ENCODE peak calls at places on chromosomes 12 and 14, in four cellular contexts. K is left lung, Y is fibroblast of lung, S is OCI-LY7. O is an unnamed sample.

GRCh38 chr12:107917912-107918800 is 143.7 kb downstream of the ASCL4 start:
- DNase-seq in Y (peak; percentile 5), K (no peak), S (peak; percentile 34), O (peak; percentile 51)

GRCh38 chr14:71703477-71703876 is 228.8 kb upstream of the RGS6 start:
- DNase-seq in Y (peak; percentile 39), S (no peak), K (no peak), O (no peak)

GRCh38 chr12:54390668-54391551 is 6.4 kb upstream of the ZNF385A start:
- DNase-seq in K (peak; percentile 86), Y (no peak), S (peak; percentile 84), O (peak; percentile 64)

GRCh38 chr14:76780058-76780345 is 18.7 kb downstream of the VASH1 start:
- DNase-seq in K (no peak), S (no peak), Y (no peak), O (no peak)

GRCh38 chr12:52561880-52562449 is 9.0 kb upstream of the KRT71 start:
- DNase-seq in K (no peak), Y (no peak), S (no peak), O (peak; percentile 1)

GRCh38 chr12:31835276-31835882 is 106.6 kb upstream of the AMN1 start:
- DNase-seq in Y (no peak), S (peak; percentile 55), K (no peak), O (peak; percentile 43)

GRCh38 chr14:78359581-78359980 is 189.4 kb downstream of the NRXN3 start:
- DNase-seq in S (no peak), Y (no peak), K (no peak), O (no peak)

GRCh38 chr14:100076133-100076532 is 10.9 kb downstream of the EVL start:
- DNase-seq in Y (peak; percentile 14), S (no peak), K (no peak), O (peak; percentile 61)

GRCh38 chr12:66633676-66634075 is 45.2 kb downstream of the GRIP1 start:
- DNase-seq in S (no peak), Y (peak; percentile 25), K (no peak), O (no peak)

GRCh38 chr12:69608114-69608513 is 2.6 kb downstream of the LRRC10 start:
- DNase-seq in S (no peak), Y (no peak), K (no peak), O (no peak)

GRCh38 chr12:127559349-127560040 is 707.5 kb upstream of the TMEM132C start:
- DNase-seq in S (peak; percentile 56), Y (peak; percentile 81), K (no peak), O (peak; percentile 91)

GRCh38 chr12:28137414-28137813 is 52.8 kb upstream of the CCDC91 start:
- DNase-seq in S (no peak), K (no peak), Y (no peak), O (no peak)

GRCh38 chr14:61288228-61288627 is 7.1 kb upstream of the TMEM30B start:
- DNase-seq in S (no peak), K (no peak), Y (no peak), O (no peak)

GRCh38 chr12:89448526-89448925 is 76.1 kb downstream of the GALNT4 start:
- DNase-seq in S (no peak), Y (no peak), K (no peak), O (no peak)

GRCh38 chr12:101050631-101051030 is 159.4 kb downstream of the SLC5A8 start:
- DNase-seq in K (no peak), S (no peak), Y (peak; percentile 28), O (no peak)

GRCh38 chr14:32259368-32260013 is 56.4 kb upstream of the RNU6-8 start:
- DNase-seq in K (no peak), S (no peak), Y (peak; percentile 42), O (peak; percentile 84)

GRCh38 chr12:92561543-92561899 is 141.3 kb upstream of the PLEKHG7 start:
- DNase-seq in S (no peak), K (no peak), Y (peak; percentile 99), O (peak; percentile 56)

GRCh38 chr14:69682607-69683263 is 71.3 kb downstream of the SUSD6 start:
- DNase-seq in S (no peak), K (no peak), Y (peak; percentile 34), O (peak; percentile 56)

GRCh38 chr14:75371297-75371696 is 56.5 kb upstream of the JDP2 start:
- DNase-seq in K (no peak), Y (no peak), S (no peak), O (no peak)

GRCh38 chr14:104143071-104143470 is 4.7 kb downstream of the KIF26A start:
- DNase-seq in Y (no peak), K (peak; percentile 65), S (no peak), O (no peak)

GRCh38 chr12:47224563-47225133 is 144.9 kb upstream of the AMIGO2 start:
- DNase-seq in Y (no peak), K (no peak), S (no peak), O (no peak)

GRCh38 chr12:56954057-56954577 is 3.3 kb downstream of the RDH16 start:
- DNase-seq in S (no peak), K (no peak), Y (no peak), O (no peak)

GRCh38 chr12:54136844-54137580 is 51.8 kb downstream of the SMUG1 start:
- DNase-seq in S (no peak), Y (no peak), K (no peak), O (no peak)

GRCh38 chr12:75938189-75938588 is 93.4 kb downstream of the PHLDA1 start:
- DNase-seq in S (no peak), K (no peak), Y (peak; percentile 17), O (no peak)

GRCh38 chr12:126518596-126519200 is 1453.5 kb downstream of the AACS start:
- DNase-seq in S (no peak), K (no peak), Y (no peak), O (no peak)

GRCh38 chr12:47942327-47943230 is 20.8 kb upstream of the TMEM106C start:
- DNase-seq in S (no peak), K (peak; percentile 83), Y (no peak), O (peak; percentile 7)

GRCh38 chr12:76356094-76356493 is 7.9 kb upstream of the BBS10 start:
- DNase-seq in K (no peak), S (no peak), Y (no peak), O (no peak)

GRCh38 chr12:99772274-99772673 is 124.7 kb downstream of the GARIN6 start:
- DNase-seq in Y (no peak), K (no peak), S (no peak), O (no peak)

GRCh38 chr12:85076688-85077430 is 40.7 kb downstream of the LRRIQ1 start:
- DNase-seq in K (no peak), S (peak; percentile 45), Y (peak; percentile 83), O (peak; percentile 17)

GRCh38 chr12:31003861-31004640 is 69.6 kb upstream of the DDX11 start:
- DNase-seq in S (no peak), Y (no peak), K (no peak), O (no peak)

GRCh38 chr14:53613404-53614253 is 343.0 kb downstream of the BMP4 start:
- DNase-seq in K (no peak), S (peak; percentile 96), Y (peak; percentile 67), O (peak; percentile 96)

GRCh38 chr14:68392393-68393085 is 400.3 kb downstream of the ZFP36L1 start:
- DNase-seq in K (peak; percentile 80), Y (peak; percentile 60), S (no peak), O (peak; percentile 9)

GRCh38 chr12:104709692-104710435 is 248.2 kb downstream of the SLC41A2 start:
- DNase-seq in K (no peak), Y (peak; percentile 36), S (no peak), O (no peak)

GRCh38 chr14:104970231-104971068 is 7.7 kb downstream of the AHNAK2 start:
- DNase-seq in Y (peak; percentile 84), S (no peak), K (peak; percentile 80), O (no peak)

GRCh38 chr12:74689071-74689655 is 151.5 kb downstream of the ATXN7L3B start:
- DNase-seq in S (peak; percentile 46), K (no peak), Y (peak; percentile 79), O (peak; percentile 51)

GRCh38 chr14:22598099-22598895 is at the start of gene ABHD4:
- DNase-seq in S (peak; percentile 67), K (peak; percentile 97), Y (peak; percentile 68), O (peak; percentile 67)

GRCh38 chr12:46956451-46957035 is 122.9 kb upstream of the PCED1B start:
- DNase-seq in Y (no peak), K (no peak), S (no peak), O (no peak)

GRCh38 chr14:71166434-71166833 is 259.2 kb downstream of the PCNX1 start:
- DNase-seq in Y (peak; percentile 70), K (no peak), S (peak; percentile 42), O (peak; percentile 37)

GRCh38 chr14:79111963-79112362 is 941.8 kb downstream of the NRXN3 start:
- DNase-seq in Y (no peak), K (no peak), S (no peak), O (no peak)

GRCh38 chr12:124466200-124467128 is 100.9 kb downstream of the NCOR2 start:
- DNase-seq in K (peak; percentile 93), S (peak; percentile 89), Y (no peak), O (peak; percentile 95)
- TF ChIP-seq CTCF in K (no peak), S (peak; percentile 56), Y (no peak), O (peak; percentile 46)

DNA sequence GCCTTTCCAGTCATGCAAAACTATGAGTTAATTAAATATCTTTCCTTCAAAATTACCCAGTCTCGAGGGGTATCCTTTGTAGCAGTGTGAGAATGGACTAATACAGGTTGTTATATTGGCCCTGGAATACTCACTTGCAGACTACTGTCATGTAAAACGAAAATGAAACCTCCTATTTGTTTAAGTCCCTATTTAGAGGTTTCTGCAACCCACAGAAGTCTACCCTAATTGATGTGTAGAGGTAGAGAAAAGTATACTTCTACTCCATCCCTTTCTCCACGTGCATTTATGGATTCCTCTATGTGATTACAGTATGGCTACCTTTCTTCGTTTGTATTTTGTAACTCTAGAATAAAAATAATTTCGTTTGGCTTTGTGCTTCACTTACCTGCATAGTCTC is 371.1 kb downstream of the FSCB start:
- DNase-seq in K (no peak), S (no peak), Y (no peak), O (no peak)
- H3K4me3 ChIP-seq in K (no peak overlapping the region), S (no peak overlapping the region), Y (no peak overlapping the region), O (no peak overlapping the region)

DNA sequence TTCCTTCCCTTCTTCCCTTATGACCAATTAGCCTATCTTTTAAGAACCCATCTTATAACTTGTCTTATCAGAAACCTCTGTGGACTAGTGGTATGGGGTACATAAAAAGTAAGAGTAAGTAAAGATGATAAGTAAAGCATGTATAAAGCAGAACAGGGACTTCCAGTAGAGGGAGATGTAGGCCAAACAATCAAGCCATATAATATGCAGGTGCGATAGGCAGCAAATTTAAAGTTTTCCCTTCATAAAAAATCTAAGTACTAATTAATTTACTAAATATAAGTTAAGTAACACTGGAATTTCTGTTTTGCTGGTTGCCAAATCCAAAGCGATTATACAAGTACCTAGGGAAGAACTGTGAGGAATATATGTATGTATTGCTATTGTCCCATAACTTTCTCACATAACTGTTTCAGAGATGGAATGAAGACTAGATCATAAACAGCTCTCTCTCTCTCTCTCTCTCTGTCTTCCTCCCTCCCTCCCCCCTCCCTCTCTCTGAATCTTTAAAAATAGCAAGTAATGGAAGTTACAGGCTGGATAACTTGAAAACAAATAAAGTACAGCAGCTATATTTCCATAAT is 25.7 kb downstream of the METTL25 start:
- DNase-seq in S (peak; percentile 10), Y (peak; percentile 51), K (no peak), O (peak; percentile 11)
- TF ChIP-seq CTCF in S (peak; percentile 70), Y (peak; percentile 52), K (peak; percentile 27), O (peak; percentile 23)

GRCh38 chr12:120117961-120118709 is 1.6 kb upstream of the RAB35 start:
- DNase-seq in Y (peak; percentile 22), K (no peak), S (peak; percentile 37), O (peak; percentile 52)
- H3K4me3 ChIP-seq in Y (peak overlapping the region; percentile 51), K (peak overlapping the region; percentile 96), S (peak overlapping the region; percentile 90), O (peak overlapping the region; percentile 95)

GRCh38 chr14:20698018-20698329 is 9.4 kb downstream of the ANG start:
- DNase-seq in S (no peak), Y (no peak), K (no peak), O (no peak)
- TF ChIP-seq CTCF in S (peak; percentile 45), Y (no peak), K (no peak), O (no peak)

O was measured in GM12865.